ENCODE peak calls at places on chromosomes 1 and 21, in four cellular contexts. L, X, Q and D are unnamed samples.

GRCh38 chr1:150299716-150300115 is 6.1 kb downstream of the MRPS21 start:
- DNase-seq in X (no peak), L (no peak), Q (no peak), D (no peak)

GRCh38 chr21:43361127-43361492 is 65.8 kb downstream of the SIK1 start:
- DNase-seq in L (peak), Q (peak), X (peak), D (peak)

GRCh38 chr1:222974496-222974895 is 159.7 kb downstream of the DISP1 start:
- DNase-seq in Q (peak), L (no peak), X (no peak), D (no peak)

GRCh38 chr1:154479764-154480421 is 22.1 kb upstream of the TDRD10 start:
- DNase-seq in L (no peak), X (peak), Q (peak), D (peak)

GRCh38 chr21:37855568-37856391 is 60.5 kb downstream of the KCNJ6 start:
- DNase-seq in L (no peak), Q (peak), X (peak), D (no peak)

GRCh38 chr1:201348211-201348566 is 29.3 kb downstream of the TNNT2 start:
- DNase-seq in X (peak), Q (peak), L (no peak), D (peak)

GRCh38 chr1:234997201-234998173 is 131.2 kb downstream of the TOMM20 start:
- DNase-seq in L (peak), X (no peak), Q (peak), D (peak)

GRCh38 chr21:25005388-25005787 is 601.9 kb downstream of the MRPL39 start:
- DNase-seq in X (no peak), Q (peak), L (no peak), D (no peak)

GRCh38 chr21:37159053-37159776 is 86.2 kb downstream of the TTC3 start:
- DNase-seq in Q (no peak), X (no peak), L (no peak), D (no peak)

GRCh38 chr1:221268295-221268694 is 389.1 kb downstream of the HLX start:
- DNase-seq in Q (peak), L (no peak), X (no peak), D (no peak)

GRCh38 chr1:59638172-59638800 is 176.5 kb upstream of the HOOK1 start:
- DNase-seq in L (no peak), Q (peak), X (no peak), D (no peak)

GRCh38 chr1:85444381-85444780 is 20.6 kb downstream of the DDAH1 start:
- DNase-seq in L (no peak), X (no peak), Q (peak), D (no peak)

DNA sequence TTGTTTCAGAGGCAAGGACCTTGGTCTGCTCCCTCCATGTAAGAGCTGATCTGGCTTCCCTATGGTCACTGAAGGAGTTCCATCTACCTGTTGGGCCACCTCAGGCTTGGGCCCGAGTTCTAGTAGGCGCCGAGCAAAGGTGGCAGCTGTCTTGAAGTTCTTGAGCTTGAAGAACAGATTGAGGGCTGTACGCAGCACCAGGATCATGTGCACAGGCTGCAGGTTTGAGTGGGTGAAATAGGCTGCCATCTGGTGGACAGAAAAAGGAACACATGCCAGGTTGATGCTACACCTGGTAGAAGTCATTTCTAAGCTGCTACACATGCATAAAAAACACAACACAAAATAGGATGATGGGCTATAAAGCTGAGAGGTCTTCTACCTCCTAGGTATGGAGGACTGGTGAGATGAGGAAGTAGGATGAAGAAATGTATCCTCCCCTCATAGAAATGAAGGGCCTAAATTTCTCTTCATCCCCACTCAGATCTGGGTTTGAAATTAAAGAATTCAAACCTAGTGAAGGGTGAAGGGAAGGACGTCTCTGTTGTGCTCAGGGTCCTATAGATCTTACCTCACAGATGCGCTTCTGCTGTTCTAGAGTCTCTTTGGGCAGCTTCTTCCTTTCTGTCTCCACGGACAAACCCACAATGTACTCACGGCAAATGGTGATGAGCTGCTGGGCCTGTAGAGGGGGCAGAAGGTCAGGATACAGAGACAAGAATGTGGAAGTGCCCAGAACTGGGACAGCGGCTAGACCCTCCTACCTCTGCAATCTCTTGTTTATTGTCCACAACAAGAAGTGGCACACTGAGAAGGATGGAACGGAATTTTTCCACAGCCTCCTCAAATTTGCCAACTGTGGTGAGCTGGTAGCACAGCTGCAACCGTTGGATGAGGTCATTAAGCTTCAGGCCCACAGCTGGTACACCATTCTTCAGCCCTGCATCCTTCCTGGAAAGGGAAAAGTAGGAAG is 6.6 kb upstream of the PEX19 start:
- DNase-seq in L (no peak), Q (peak), X (peak), D (peak)
- H3K4me3 ChIP-seq in L (no peak), Q (no peak), X (no peak), D (no peak)

GRCh38 chr1:168360151-168360550 is 79.5 kb downstream of the TBX19 start:
- DNase-seq in L (no peak), Q (peak), X (no peak), D (no peak)
- H3K4me3 ChIP-seq in L (no peak), Q (no peak), X (no peak), D (no peak)

GRCh38 chr1:230170153-230170547 is 103.1 kb downstream of the GALNT2 start:
- DNase-seq in X (no peak), L (no peak), Q (no peak), D (no peak)
- H3K4me3 ChIP-seq in X (no peak), L (no peak), Q (no peak), D (no peak)

DNA sequence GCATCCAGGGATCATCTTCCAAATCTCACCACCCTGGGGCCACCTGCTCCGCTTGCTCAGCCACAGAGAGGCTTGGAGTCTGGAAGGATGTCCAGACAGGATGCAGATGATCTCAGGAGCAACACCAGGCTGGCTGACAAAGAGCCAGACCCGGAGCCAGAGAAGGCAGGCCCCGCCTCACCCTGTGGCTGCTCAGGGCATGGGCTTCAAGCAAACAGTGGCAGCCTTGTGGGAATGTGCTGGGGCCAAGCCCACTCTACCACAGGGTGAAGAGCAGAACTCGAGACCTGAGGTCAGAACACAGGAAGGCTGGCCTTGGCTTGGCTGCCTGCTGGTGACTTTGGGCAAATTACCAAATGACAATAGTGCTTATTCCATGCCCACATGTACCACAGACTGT is 45.5 kb downstream of the MRPL37 start:
- DNase-seq in Q (peak), L (peak), X (no peak), D (no peak)
- H3K4me3 ChIP-seq in Q (no peak), L (no peak), X (no peak), D (no peak)

GRCh38 chr1:6495540-6496359 is 4.3 kb upstream of the PLEKHG5 start:
- DNase-seq in X (no peak), L (no peak), Q (no peak), D (no peak)
- H3K4me3 ChIP-seq in X (no peak), L (no peak), Q (peak), D (no peak)